ENCODE peak calls at places on chromosomes 6 and 20, in ten cellular contexts. S, D, Y, P, G, T, Q, W, U and V are unnamed samples.
A peak's percentile ranks its signal among the peaks of the same experiment; 100 is the strongest.

GRCh38 chr6:167420858-167421766 is 96.2 kb downstream of the TTLL2 start:
- DNase-seq in U (no peak), Y (no peak), D (peak; percentile 50), Q (no peak), G (peak; percentile 50), T (no peak), S (no peak), W (no peak), P (no peak), V (no peak)

GRCh38 chr6:132797975-132798819 is at the start of gene SLC18B1:
- DNase-seq in D (peak; percentile 78), Q (peak; percentile 39), G (peak; percentile 69), T (no peak), U (peak; percentile 61), P (peak; percentile 73), S (peak; percentile 45), Y (no peak), W (peak; percentile 47), V (peak; percentile 63)

GRCh38 chr6:3471711-3472110 is 14.9 kb upstream of the SLC22A23 start:
- DNase-seq in W (no peak), U (no peak), Q (no peak), D (no peak), G (no peak), P (peak; percentile 25), Y (no peak), S (no peak), T (no peak), V (no peak)

GRCh38 chr6:167565884-167566491 is 241.1 kb downstream of the TTLL2 start:
- DNase-seq in U (no peak), Y (no peak), S (no peak), P (no peak), W (no peak), G (peak; percentile 56), T (no peak), Q (no peak), D (peak; percentile 74), V (no peak)

GRCh38 chr20:813386-813785 is 20.1 kb upstream of the FAM110A start:
- DNase-seq in U (no peak), Q (no peak), S (no peak), T (no peak), P (no peak), G (no peak), W (no peak), D (no peak), Y (no peak), V (no peak)

GRCh38 chr6:44739163-44739562 is 351.7 kb downstream of the CDC5L start:
- DNase-seq in W (no peak), G (no peak), P (no peak), Q (no peak), Y (no peak), T (no peak), D (no peak), S (no peak), U (peak; percentile 11), V (no peak)

GRCh38 chr6:168320661-168321060 is 1.1 kb upstream of the DACT2 start:
- DNase-seq in W (no peak), T (no peak), U (no peak), P (no peak), S (no peak), Y (no peak), D (no peak), G (no peak), Q (no peak), V (no peak)

GRCh38 chr6:41698350-41698781 is 37.0 kb downstream of the TFEB start:
- DNase-seq in S (no peak), Y (peak; percentile 95), G (no peak), T (no peak), U (peak; percentile 80), Q (no peak), P (peak; percentile 97), W (no peak), D (no peak), V (no peak)

GRCh38 chr6:73579851-73580246 is 59.0 kb upstream of the EEF1A1 start:
- DNase-seq in Y (peak; percentile 52), D (no peak), P (peak; percentile 95), G (no peak), S (no peak), T (peak; percentile 67), U (peak; percentile 86), Q (no peak), W (no peak), V (no peak)

GRCh38 chr6:169288591-169288990 is 34.9 kb upstream of the THBS2 start:
- DNase-seq in S (no peak), Q (no peak), G (no peak), P (peak; percentile 63), U (no peak), W (no peak), T (no peak), D (no peak), Y (no peak), V (no peak)

GRCh38 chr6:144007779-144008500 is at the start of gene PLAGL1:
- DNase-seq in T (no peak), U (peak; percentile 73), P (peak; percentile 85), D (peak; percentile 77), Y (no peak), S (no peak), Q (peak; percentile 5), W (peak; percentile 28), G (peak; percentile 74), V (no peak)

GRCh38 chr20:23356203-23356602 is 5.6 kb downstream of the NXT1 start:
- DNase-seq in D (no peak), S (no peak), Y (no peak), T (no peak), U (no peak), W (no peak), G (no peak), Q (no peak), P (no peak), V (no peak)

GRCh38 chr6:160102956-160103824 is 18.4 kb upstream of the SLC22A1 start:
- DNase-seq in G (peak; percentile 50), T (peak; percentile 16), W (peak; percentile 50), U (peak; percentile 32), Q (no peak), Y (no peak), S (no peak), P (peak; percentile 51), D (peak; percentile 45), V (no peak)

GRCh38 chr20:59697082-59697481 is 92.7 kb downstream of the PHACTR3 start:
- DNase-seq in G (no peak), D (no peak), S (no peak), U (no peak), Y (no peak), W (no peak), T (no peak), P (no peak), Q (no peak), V (no peak)

GRCh38 chr6:139372326-139373153 is 1.9 kb downstream of the CITED2 start:
- DNase-seq in S (no peak), P (peak; percentile 19), W (no peak), U (peak; percentile 30), D (no peak), Y (no peak), T (no peak), Q (peak; percentile 50), G (no peak), V (no peak)

GRCh38 chr6:147935656-147936055 is 407.0 kb upstream of the SASH1 start:
- DNase-seq in G (no peak), P (no peak), D (no peak), Q (no peak), Y (no peak), S (no peak), T (no peak), W (no peak), U (no peak), V (no peak)

GRCh38 chr6:38876470-38876869 is 161.4 kb downstream of the DNAH8 start:
- DNase-seq in U (no peak), Y (no peak), W (no peak), T (no peak), G (no peak), S (peak; percentile 27), P (no peak), D (no peak), Q (peak; percentile 38), V (peak; percentile 70)

GRCh38 chr6:87373377-87373776 is 28.8 kb downstream of the C6orf163 start:
- DNase-seq in D (no peak), G (no peak), U (no peak), P (no peak), S (no peak), Y (no peak), T (no peak), Q (no peak), W (no peak), V (no peak)

GRCh38 chr6:44925100-44925739 is 402.9 kb upstream of the RUNX2 start:
- DNase-seq in S (no peak), Q (peak; percentile 82), W (no peak), T (peak; percentile 6), Y (no peak), U (peak; percentile 51), D (no peak), G (no peak), P (no peak), V (peak; percentile 72)

GRCh38 chr6:7071405-7071804 is 36.4 kb upstream of the RREB1 start:
- DNase-seq in S (no peak), W (no peak), U (no peak), P (no peak), Q (no peak), T (no peak), G (no peak), Y (no peak), D (no peak), V (no peak)

GRCh38 chr20:5947276-5947675 is 3.1 kb downstream of the TRMT6 start:
- DNase-seq in S (no peak), P (no peak), G (no peak), Y (no peak), T (no peak), W (no peak), D (no peak), U (no peak), Q (no peak), V (no peak)

GRCh38 chr20:22586645-22587310 is 2.4 kb upstream of the FOXA2 start:
- DNase-seq in S (no peak), U (no peak), Y (no peak), Q (no peak), P (no peak), G (peak; percentile 82), T (no peak), D (no peak), W (peak; percentile 34), V (no peak)

GRCh38 chr6:33827546-33828451 is 24.0 kb upstream of the MLN start:
- DNase-seq in S (no peak), D (no peak), Y (no peak), T (no peak), G (no peak), U (peak; percentile 70), W (no peak), P (no peak), Q (no peak), V (no peak)

GRCh38 chr20:1664911-1665310 is 7.3 kb upstream of the SIRPG start:
- DNase-seq in U (no peak), G (no peak), T (no peak), W (peak; percentile 50), Y (no peak), Q (peak; percentile 53), P (no peak), S (peak; percentile 47), D (no peak), V (peak; percentile 69)

GRCh38 chr6:85460951-85461805 is 11.3 kb downstream of the NT5E start:
- DNase-seq in G (no peak), T (no peak), W (no peak), Q (peak; percentile 38), D (no peak), P (no peak), U (peak; percentile 86), Y (no peak), S (no peak), V (no peak)

GRCh38 chr6:166379800-166380199 is 2.9 kb downstream of the MPC1 start:
- DNase-seq in S (no peak), T (no peak), G (no peak), W (no peak), D (no peak), U (no peak), P (no peak), Y (no peak), Q (no peak), V (no peak)

GRCh38 chr6:29479560-29479959 is 8.2 kb downstream of the MAS1L start:
- DNase-seq in D (no peak), S (no peak), U (no peak), P (no peak), Y (no peak), Q (no peak), W (no peak), T (no peak), G (no peak), V (no peak)

GRCh38 chr6:139925894-139926641 is 551.6 kb upstream of the CITED2 start:
- DNase-seq in U (peak; percentile 88), P (peak; percentile 95), Y (no peak), T (no peak), D (no peak), Q (no peak), W (no peak), G (no peak), S (no peak), V (no peak)